ENCODE peak calls at places on chromosomes 2 and 18, in seven cellular contexts. F is A549, A is IMR-90, M is gastrocnemius medialis, L is body of pancreas, J is heart left ventricle, Q is esophagus muscularis mucosa. Y is an unnamed sample.

GRCh38 chr2:80530442-80531064 is 226.0 kb upstream of the LRRTM1 start:
- DNase-seq in F (no peak), A (no peak), M (no peak), L (no peak), J (no peak), Q (no peak), Y (no peak)

GRCh38 chr2:28713582-28714292 is 37.9 kb upstream of the PPP1CB start:
- DNase-seq in F (no peak), A (peak; percentile 72), M (no peak), L (no peak), J (no peak), Q (no peak), Y (no peak)

GRCh38 chr18:2112435-2113045 is 458.8 kb downstream of the METTL4 start:
- DNase-seq in F (no peak), A (no peak), M (no peak), L (no peak), J (no peak), Q (no peak), Y (no peak)

GRCh38 chr2:70936165-70936978 is 672 bp downstream of the ATP6V1B1 start:
- DNase-seq in F (no peak), A (no peak), M (no peak), L (no peak), J (no peak), Q (no peak), Y (no peak)

GRCh38 chr2:18455256-18455862 is 105.1 kb downstream of the RDH14 start:
- DNase-seq in F (no peak), A (peak; percentile 89), M (no peak), L (peak; percentile 13), J (no peak), Q (no peak), Y (no peak)

GRCh38 chr2:29114841-29115609 is at the start of gene CLIP4:
- DNase-seq in F (peak; percentile 38), A (peak; percentile 51), M (peak; percentile 35), L (peak; percentile 50), J (peak; percentile 65), Q (no peak), Y (peak; percentile 38)

GRCh38 chr2:25954199-25954752 is 28.0 kb downstream of the KIF3C start:
- DNase-seq in F (no peak), A (no peak), M (no peak), L (no peak), J (no peak), Q (no peak), Y (no peak)

GRCh38 chr18:45386256-45386655 is 229.0 kb upstream of the SLC14A2 start:
- DNase-seq in F (no peak), A (peak; percentile 8), M (no peak), L (peak; percentile 36), J (no peak), Q (no peak), Y (no peak)

GRCh38 chr2:220273082-220273481 is 645.7 kb downstream of the SLC4A3 start:
- DNase-seq in F (no peak), A (no peak), M (no peak), L (no peak), J (no peak), Q (no peak), Y (no peak)

GRCh38 chr2:128057334-128057733 is 29.5 kb upstream of the SAP130 start:
- DNase-seq in F (no peak), A (no peak), M (no peak), L (no peak), J (no peak), Q (no peak), Y (no peak)

GRCh38 chr2:207816546-207816945 is 46.8 kb upstream of the FZD5 start:
- DNase-seq in F (no peak), A (no peak), M (no peak), L (no peak), J (no peak), Q (no peak), Y (no peak)

GRCh38 chr2:163778045-163778753 is 42.4 kb upstream of the FIGN start:
- DNase-seq in F (peak; percentile 15), A (peak; percentile 62), M (no peak), L (peak; percentile 17), J (no peak), Q (no peak), Y (no peak)

GRCh38 chr2:191866675-191867506 is 20.0 kb upstream of the CAVIN2 start:
- DNase-seq in F (peak; percentile 59), A (peak; percentile 93), M (no peak), L (no peak), J (no peak), Q (no peak), Y (no peak)

GRCh38 chr2:82278409-82278808 is 1973.9 kb upstream of the LRRTM1 start:
- DNase-seq in F (no peak), A (no peak), M (no peak), L (no peak), J (no peak), Q (no peak), Y (no peak)

GRCh38 chr2:82283075-82283474 is 1978.5 kb upstream of the LRRTM1 start:
- DNase-seq in F (no peak), A (no peak), M (no peak), L (no peak), J (no peak), Q (no peak), Y (no peak)

GRCh38 chr2:82282111-82282882 is 1977.7 kb upstream of the LRRTM1 start:
- DNase-seq in F (no peak), A (no peak), M (no peak), L (no peak), J (no peak), Q (no peak), Y (no peak)
- TF ChIP-seq CTCF in F (no peak), A (no peak), M (no peak), L (no peak), J (no peak), Q (no peak), Y (no peak)

DNA sequence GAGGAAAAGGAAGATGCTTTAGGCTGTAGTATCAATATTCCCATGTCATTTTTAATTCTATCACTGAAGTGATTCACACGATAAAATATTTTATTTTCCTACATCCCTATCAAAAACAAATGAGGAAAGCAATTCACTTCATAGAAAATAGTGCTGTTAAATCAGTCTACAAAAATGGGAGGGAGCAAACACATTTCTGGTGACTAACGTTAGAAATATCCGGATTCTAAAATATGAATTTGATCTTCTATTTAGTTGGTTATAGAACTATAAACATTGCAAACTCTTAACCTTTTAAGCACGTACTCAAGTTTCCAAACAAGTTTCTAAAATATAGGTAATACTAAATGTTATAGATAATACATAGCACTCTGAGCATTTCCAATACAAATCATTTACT is 20.8 kb downstream of the ATF2 start:
- DNase-seq in F (no peak), A (peak; percentile 13), M (no peak), L (no peak), J (no peak), Q (no peak), Y (no peak)
- TF ChIP-seq POLR2A in F (no peak), A (no peak), M (no peak), L (no peak), J (no peak), Q (no peak), Y (no peak)

GRCh38 chr2:54638774-54639187 is 84.7 kb upstream of the EML6 start:
- DNase-seq in F (no peak), A (peak; percentile 29), M (no peak), L (no peak), J (no peak), Q (no peak), Y (no peak)
- H3K4me1 ChIP-seq in F (peaks cover 62% of the 10 kb centered on the region), A (peaks cover 14% of the 10 kb centered on the region), M (peaks cover 20% of the 10 kb centered on the region), L (peaks cover 46% of the 10 kb centered on the region), J (peaks cover 82% of the 10 kb centered on the region), Q (peaks cover 88% of the 10 kb centered on the region), Y (peaks cover 44% of the 10 kb centered on the region)

DNA sequence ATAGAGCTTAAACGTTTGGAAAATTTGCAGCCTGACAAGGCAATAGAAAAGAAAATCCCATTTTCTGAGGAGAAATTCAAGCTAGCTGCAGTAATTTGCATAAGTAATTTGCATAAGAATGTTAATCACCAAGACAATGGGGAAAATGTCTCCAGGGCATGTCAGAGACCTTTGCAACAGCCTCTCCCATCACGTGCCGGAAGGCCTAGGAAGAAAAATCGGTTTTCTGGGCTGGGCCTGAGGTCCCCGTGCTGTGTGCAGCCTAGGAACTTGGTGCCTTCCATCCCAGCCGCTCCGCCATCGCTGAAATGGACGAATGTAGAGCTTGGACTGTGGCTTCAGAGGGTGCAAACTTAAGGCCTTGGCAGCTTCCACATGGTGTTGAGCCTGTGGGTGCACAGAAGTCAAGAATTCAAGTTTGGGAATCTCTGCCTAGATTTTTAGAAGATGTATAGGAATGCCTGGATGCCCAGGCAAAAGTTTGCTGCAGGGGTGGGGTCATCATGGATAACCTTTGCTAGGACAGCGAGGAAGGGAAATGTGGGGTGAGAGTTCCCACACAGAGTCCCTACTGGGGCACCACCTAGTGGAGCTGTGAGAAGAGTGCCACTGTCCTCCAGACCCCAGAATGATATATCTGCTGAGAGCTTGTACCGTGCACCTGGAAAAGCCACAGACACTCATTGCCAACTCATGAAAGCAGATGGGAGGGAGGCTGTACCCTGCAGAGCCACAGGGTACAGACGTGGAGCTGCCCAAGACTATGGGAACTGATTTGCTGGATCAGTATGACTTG is 164.6 kb downstream of the GULP1 start:
- DNase-seq in F (no peak), A (no peak), M (no peak), L (no peak), J (no peak), Q (no peak), Y (no peak)
- TF ChIP-seq CTCF in F (peak; percentile 20), A (peak; percentile 24), M (no peak), L (no peak), J (no peak), Q (no peak), Y (no peak)

GRCh38 chr2:174485763-174486613 is 841 bp downstream of the GPR155 start:
- DNase-seq in F (no peak), A (peak; percentile 76), M (no peak), L (peak; percentile 53), J (peak; percentile 46), Q (no peak), Y (peak; percentile 13)
- TF ChIP-seq POLR2A in F (no peak), A (no peak), M (no peak), L (no peak), J (no peak), Q (no peak), Y (no peak)

DNA sequence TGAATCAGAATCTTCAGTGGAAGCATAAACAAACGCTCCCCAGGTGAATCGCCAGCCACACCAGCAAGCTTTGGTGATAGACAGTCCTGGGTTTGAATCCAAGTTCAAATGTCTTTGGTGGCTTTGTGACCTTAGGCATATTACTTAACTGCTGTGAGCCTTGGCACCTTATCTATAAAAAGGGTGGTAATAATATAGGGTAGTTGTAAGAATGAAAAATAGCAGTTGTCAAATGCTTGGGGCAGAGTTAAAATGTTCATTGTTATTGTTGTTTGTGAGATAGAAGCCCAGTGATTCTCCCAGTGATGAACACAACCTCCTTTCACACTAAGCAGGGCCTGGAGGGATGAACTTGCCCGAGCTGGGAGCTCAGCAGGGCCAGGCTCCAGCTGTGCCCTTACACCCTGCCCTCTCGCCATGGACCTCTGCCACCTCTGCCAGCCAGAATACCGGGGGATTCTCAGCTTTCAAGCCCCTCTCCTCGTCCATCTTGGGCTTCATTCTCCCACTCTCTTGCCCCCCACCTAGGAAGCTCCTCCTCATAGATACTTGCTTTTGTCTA is 6.1 kb upstream of the TMBIM1 start:
- DNase-seq in F (no peak), A (no peak), M (no peak), L (no peak), J (no peak), Q (no peak), Y (no peak)
- H3K4me1 ChIP-seq in F (peaks cover under 1% of the 10 kb centered on the region), A (peaks cover 4% of the 10 kb centered on the region), M (no peaks in the 10 kb centered on the region), L (peaks cover 61% of the 10 kb centered on the region), J (no peaks in the 10 kb centered on the region), Q (peaks cover 7% of the 10 kb centered on the region), Y (no peaks in the 10 kb centered on the region)

Y was measured in tibial nerve.